ENCODE peak calls at places on chromosomes 11 and 22, in six cellular contexts. L is HEK293T, Z is K562, B is A549, T is GM12878, O is HepG2. K is an unnamed sample.

GRCh38 chr11:15688351-15688792 is 573.6 kb downstream of the INSC start:
- DNase-seq in Z (no peak), L (no peak), O (no peak), B (no peak), T (no peak), K (peak)

GRCh38 chr11:82845336-82846036 is 54.7 kb downstream of the PRCP start:
- DNase-seq in Z (no peak), L (no peak), B (no peak), T (no peak), O (no peak), K (no peak)

GRCh38 chr11:69297926-69298777 is 4.2 kb downstream of the MYEOV start:
- DNase-seq in O (peak), L (no peak), B (peak), Z (peak), T (peak), K (peak)

GRCh38 chr11:12077535-12078280 is 32.7 kb upstream of the MICAL2 start:
- DNase-seq in Z (no peak), L (no peak), B (no peak), O (no peak), T (no peak), K (peak)

GRCh38 chr11:36078686-36079055 is 134.8 kb downstream of the LDLRAD3 start:
- DNase-seq in L (no peak), Z (no peak), T (no peak), O (no peak), B (no peak), K (no peak)

GRCh38 chr22:31243339-31244043 is 31.4 kb downstream of the LIMK2 start:
- DNase-seq in T (no peak), O (no peak), Z (no peak), L (no peak), B (no peak), K (no peak)

GRCh38 chr11:67780056-67780455 is 105.6 kb upstream of the ALDH3B2 start:
- DNase-seq in O (no peak), L (no peak), Z (no peak), T (no peak), B (no peak), K (no peak)

GRCh38 chr11:60869451-60869825 is 2.1 kb downstream of the ZP1 start:
- DNase-seq in B (no peak), Z (no peak), O (no peak), L (no peak), T (no peak), K (no peak)

GRCh38 chr11:6681949-6682348 is 1.2 kb downstream of the MRPL17 start:
- DNase-seq in L (no peak), B (no peak), O (no peak), Z (peak), T (no peak), K (peak)

GRCh38 chr22:40679249-40679963 is at the start of gene MCHR1:
- DNase-seq in Z (peak), L (no peak), B (no peak), T (no peak), O (no peak), K (peak)

GRCh38 chr11:71305451-71306125 is 53.2 kb upstream of the SHANK2 start:
- DNase-seq in L (no peak), B (no peak), T (no peak), Z (no peak), O (no peak), K (no peak)

GRCh38 chr11:90453525-90453924 is 230.7 kb upstream of the CHORDC1 start:
- DNase-seq in T (no peak), Z (no peak), L (no peak), O (no peak), B (no peak), K (no peak)

GRCh38 chr11:5043385-5043784 is 2.9 kb upstream of the OR52J3 start:
- DNase-seq in L (no peak), T (no peak), Z (no peak), B (no peak), O (no peak), K (peak)

GRCh38 chr11:116249561-116249960 is 523.2 kb downstream of the BUD13 start:
- DNase-seq in O (no peak), T (no peak), Z (no peak), L (no peak), B (no peak), K (no peak)

GRCh38 chr22:33467718-33468117 is 409.5 kb upstream of the SYN3 start:
- DNase-seq in L (no peak), Z (no peak), B (no peak), T (no peak), O (no peak), K (no peak)

GRCh38 chr11:125663910-125664309 is 16.7 kb downstream of the ACRV1 start:
- DNase-seq in Z (no peak), B (no peak), L (no peak), T (no peak), O (no peak), K (no peak)

GRCh38 chr22:19680911-19681862 is 33.1 kb upstream of the SEPTIN5 start:
- DNase-seq in L (no peak), B (no peak), T (no peak), Z (no peak), O (no peak), K (no peak)

GRCh38 chr11:19164230-19164855 is 37.4 kb downstream of the CSRP3 start:
- DNase-seq in L (no peak), T (no peak), Z (no peak), B (no peak), O (no peak), K (no peak)

GRCh38 chr11:43129329-43129728 is 182.5 kb upstream of the API5 start:
- DNase-seq in O (no peak), B (no peak), L (no peak), T (no peak), Z (no peak), K (no peak)

GRCh38 chr11:108664241-108664640 is 628 bp upstream of the DDX10 start:
- DNase-seq in T (no peak), L (no peak), Z (no peak), B (no peak), O (no peak), K (no peak)

GRCh38 chr11:13061294-13061990 is 52.3 kb downstream of the RASSF10 start:
- DNase-seq in O (no peak), L (no peak), Z (no peak), T (no peak), B (no peak), K (no peak)

GRCh38 chr11:67644042-67644441 is 4.5 kb upstream of the TBX10 start:
- DNase-seq in T (no peak), Z (peak), L (no peak), B (peak), O (peak), K (no peak)

GRCh38 chr11:62543680-62544444 is 2.7 kb downstream of the AHNAK start:
- DNase-seq in O (no peak), Z (no peak), B (no peak), L (no peak), T (no peak), K (no peak)

GRCh38 chr11:27934830-27935145 is 173.2 kb downstream of the KIF18A start:
- DNase-seq in Z (no peak), T (no peak), B (peak), L (no peak), O (no peak), K (peak)

GRCh38 chr22:45008853-45009751 is 703 bp downstream of the PHF21B start:
- DNase-seq in L (no peak), Z (no peak), T (no peak), B (peak), O (no peak), K (no peak)

GRCh38 chr22:39302431-39302960 is 16.9 kb downstream of the RPL3 start:
- DNase-seq in B (no peak), L (no peak), O (no peak), T (no peak), Z (no peak), K (no peak)

GRCh38 chr22:24026056-24026455 is 15.0 kb downstream of the CABIN1 start:
- DNase-seq in B (no peak), T (no peak), L (no peak), Z (no peak), O (no peak), K (no peak)

GRCh38 chr11:11985016-11985715 is 23.3 kb downstream of the DKK3 start:
- DNase-seq in O (no peak), Z (no peak), B (no peak), L (no peak), T (no peak), K (peak)

GRCh38 chr11:119099707-119100106 is 1.9 kb downstream of the DPAGT1 start:
- DNase-seq in O (no peak), B (no peak), T (no peak), L (no peak), Z (no peak), K (no peak)

GRCh38 chr11:119100246-119100959 is 1.2 kb downstream of the DPAGT1 start:
- DNase-seq in L (no peak), O (peak), B (peak), Z (no peak), T (no peak), K (peak)

GRCh38 chr11:119101759-119102423 is at the start of gene DPAGT1:
- DNase-seq in Z (peak), B (peak), T (peak), L (peak), O (peak), K (peak)

GRCh38 chr11:119100960-119101349 is 698 bp downstream of the DPAGT1 start:
- DNase-seq in O (no peak), L (no peak), B (no peak), T (no peak), Z (no peak), K (no peak)

GRCh38 chr11:119101367-119101758 is 290 bp downstream of the DPAGT1 start:
- DNase-seq in T (no peak), Z (peak), L (no peak), B (no peak), O (peak), K (no peak)
- TF ChIP-seq BHLHE40 in T (no peak), Z (no peak), L (no peak), B (no peak), O (no peak), K (no peak)

GRCh38 chr22:28438183-28438778 is 241.4 kb downstream of the TTC28 start:
- DNase-seq in L (no peak), T (no peak), Z (no peak), O (no peak), B (no peak), K (no peak)

GRCh38 chr22:28442264-28442950 is 237.2 kb downstream of the TTC28 start:
- DNase-seq in O (peak), Z (peak), L (peak), B (no peak), T (no peak), K (peak)

GRCh38 chr22:28441720-28442263 is 237.8 kb downstream of the TTC28 start:
- DNase-seq in T (no peak), B (no peak), O (peak), L (no peak), Z (no peak), K (no peak)

GRCh38 chr22:28442951-28443876 is 236.4 kb downstream of the TTC28 start:
- DNase-seq in O (peak), B (no peak), L (peak), Z (peak), T (no peak), K (peak)

GRCh38 chr22:28440517-28441366 is 238.9 kb downstream of the TTC28 start:
- DNase-seq in O (no peak), Z (no peak), B (no peak), L (no peak), T (no peak), K (peak)
- TF ChIP-seq BHLHE40 in O (no peak), Z (no peak), B (no peak), L (no peak), T (no peak), K (peak)

DNA sequence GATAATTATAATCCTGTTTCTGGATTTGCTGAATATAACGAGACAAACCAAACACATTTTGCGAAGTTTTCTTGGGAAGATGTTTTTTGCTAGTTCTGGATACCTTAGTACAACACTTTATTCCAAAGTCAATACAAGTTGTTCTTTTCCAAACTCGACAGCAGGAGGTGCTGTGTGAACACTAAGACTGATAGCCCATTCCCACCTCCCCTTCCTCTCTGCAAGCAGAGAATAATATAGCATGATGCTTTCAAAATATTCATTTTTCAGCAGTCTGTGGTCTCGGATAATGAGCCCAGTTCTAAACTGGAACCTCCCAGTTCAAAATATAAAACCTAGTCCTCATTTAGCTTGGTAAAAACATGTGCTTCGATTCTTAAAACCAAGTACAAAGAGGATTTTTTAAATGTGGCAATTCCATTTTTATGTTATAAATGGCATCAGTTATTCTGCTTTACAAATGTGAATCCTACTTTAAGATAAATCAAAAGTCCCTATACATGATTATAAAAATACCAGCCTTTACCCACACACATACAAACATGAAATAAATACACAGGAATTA is 129.1 kb downstream of the DCDC1 start:
- DNase-seq in L (peak), Z (peak), O (peak), T (no peak), B (peak), K (peak)
- TF ChIP-seq BHLHE40 in L (no peak), Z (no peak), O (no peak), T (no peak), B (no peak), K (no peak)

DNA sequence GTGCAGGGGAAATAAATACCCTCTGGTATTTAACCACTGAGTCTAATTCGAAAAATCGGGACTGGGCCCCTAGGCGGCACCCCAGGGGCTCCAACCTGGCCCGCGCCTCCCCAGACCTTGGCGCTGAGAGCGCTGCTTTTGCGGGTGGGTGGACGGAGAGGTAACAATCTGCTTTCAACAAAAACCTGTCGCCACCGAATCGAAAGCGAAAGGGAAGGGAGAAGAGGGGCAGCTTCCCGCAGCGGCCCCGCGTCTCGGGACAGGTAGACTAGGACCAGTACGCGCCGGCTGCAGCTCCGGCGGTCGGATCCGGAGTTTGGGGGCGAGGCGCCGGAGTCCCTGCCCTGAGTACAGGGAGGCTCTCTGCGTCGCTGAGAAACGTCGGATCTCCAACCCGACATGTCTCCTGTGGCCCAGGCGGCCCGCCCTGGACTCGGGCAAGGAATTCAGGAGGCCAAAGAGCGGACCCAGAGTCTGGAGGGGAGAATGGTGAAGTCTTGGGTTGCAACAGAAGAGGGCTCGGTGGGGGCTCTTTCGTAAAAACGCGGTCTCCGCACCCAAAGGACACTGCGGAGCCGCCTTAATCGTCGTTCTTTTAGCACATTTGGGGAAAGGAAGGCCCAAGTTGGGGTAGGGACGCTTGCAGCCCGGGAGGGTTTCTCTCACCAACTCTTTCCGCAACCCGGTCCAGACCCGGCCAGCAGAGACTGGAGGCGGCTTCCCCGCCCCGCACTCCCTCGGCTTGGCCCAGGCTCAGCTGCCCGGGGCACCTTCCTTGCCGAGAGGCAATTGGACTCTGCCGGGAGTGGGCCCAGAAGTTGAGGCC is 4.1 kb downstream of the ALX4 start:
- DNase-seq in B (no peak), O (no peak), T (no peak), L (no peak), Z (no peak), K (no peak)
- TF ChIP-seq BHLHE40 in B (no peak), O (no peak), T (no peak), L (no peak), Z (no peak), K (no peak)

DNA sequence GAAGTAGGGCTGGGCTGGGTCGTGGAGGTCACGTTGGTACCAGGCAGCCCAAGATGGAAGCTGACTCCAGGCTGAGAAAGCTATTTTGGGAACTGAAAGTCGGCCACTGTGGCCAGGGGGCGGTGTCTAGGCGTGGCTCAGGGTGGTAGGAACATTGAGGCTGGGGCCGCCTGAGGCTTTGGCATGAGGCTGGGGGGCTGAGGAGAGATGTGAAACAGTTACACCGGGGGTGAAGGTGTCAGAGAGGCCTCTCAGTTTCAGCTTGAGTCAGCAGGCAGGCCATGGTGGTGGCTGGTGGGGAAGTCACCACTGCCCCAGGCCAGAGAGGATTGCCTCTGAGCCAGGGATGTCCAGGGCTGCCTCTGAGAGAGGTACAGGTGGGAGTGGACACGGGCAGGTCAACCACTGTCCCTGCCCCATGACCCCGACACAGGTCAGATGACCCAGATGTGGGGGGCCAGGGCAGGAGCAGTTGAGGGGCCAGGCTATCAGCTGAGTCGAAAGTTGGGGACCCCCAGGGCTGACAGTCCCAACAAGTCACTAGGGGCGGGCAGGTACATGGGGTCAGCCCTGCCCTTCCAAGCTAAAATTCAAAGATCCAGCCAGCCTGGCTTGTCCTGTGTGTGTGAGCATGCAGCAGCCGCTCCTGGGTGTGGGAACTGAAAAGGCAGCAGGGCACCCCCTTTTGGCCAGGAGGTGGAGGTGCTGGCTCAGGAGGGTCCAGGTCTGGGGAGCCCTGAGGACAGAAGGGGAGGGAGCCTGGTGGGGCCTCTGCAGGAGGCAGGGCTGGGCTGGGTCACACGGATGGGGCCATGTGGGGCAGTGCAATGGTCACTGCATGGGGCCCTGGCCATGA is 7.2 kb downstream of the KCNK7 start:
- DNase-seq in Z (peak), T (peak), O (peak), B (peak), L (peak), K (peak)
- TF ChIP-seq BHLHE40 in Z (peak), T (peak), O (no peak), B (no peak), L (no peak), K (no peak)

DNA sequence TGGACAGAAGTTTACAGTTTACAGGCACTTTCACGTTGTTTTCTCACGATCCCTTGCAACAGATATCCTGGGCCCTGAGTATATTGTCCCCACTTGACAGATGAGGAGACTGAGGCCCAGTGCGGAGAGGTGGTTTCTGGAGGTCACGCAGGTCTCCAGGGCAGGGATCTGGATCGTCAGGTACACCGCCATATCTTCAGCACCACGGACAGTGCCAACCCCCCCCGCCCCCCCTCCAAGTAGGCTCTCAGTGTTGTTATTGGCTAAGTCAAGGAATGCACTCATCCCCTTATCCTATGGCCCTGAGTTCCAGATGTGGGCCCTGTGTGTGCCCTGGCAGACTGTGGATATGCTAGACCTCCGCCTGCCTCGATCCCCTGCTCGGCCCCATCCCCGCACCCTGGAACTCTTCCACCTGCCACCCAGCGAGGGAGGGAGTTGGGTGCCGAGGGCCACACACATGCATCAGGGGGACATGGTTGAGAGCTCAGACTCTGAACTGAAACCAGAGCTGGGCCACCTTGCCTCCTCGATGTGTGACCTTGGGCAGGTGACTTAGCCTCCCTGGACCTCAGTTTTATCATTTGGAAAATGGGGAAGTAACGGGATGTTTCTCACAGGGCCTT is 37.5 kb downstream of the MPPED1 start:
- DNase-seq in T (no peak), B (peak), O (no peak), Z (peak), L (peak), K (no peak)
- TF ChIP-seq BHLHE40 in T (no peak), B (no peak), O (no peak), Z (no peak), L (no peak), K (no peak)

DNA sequence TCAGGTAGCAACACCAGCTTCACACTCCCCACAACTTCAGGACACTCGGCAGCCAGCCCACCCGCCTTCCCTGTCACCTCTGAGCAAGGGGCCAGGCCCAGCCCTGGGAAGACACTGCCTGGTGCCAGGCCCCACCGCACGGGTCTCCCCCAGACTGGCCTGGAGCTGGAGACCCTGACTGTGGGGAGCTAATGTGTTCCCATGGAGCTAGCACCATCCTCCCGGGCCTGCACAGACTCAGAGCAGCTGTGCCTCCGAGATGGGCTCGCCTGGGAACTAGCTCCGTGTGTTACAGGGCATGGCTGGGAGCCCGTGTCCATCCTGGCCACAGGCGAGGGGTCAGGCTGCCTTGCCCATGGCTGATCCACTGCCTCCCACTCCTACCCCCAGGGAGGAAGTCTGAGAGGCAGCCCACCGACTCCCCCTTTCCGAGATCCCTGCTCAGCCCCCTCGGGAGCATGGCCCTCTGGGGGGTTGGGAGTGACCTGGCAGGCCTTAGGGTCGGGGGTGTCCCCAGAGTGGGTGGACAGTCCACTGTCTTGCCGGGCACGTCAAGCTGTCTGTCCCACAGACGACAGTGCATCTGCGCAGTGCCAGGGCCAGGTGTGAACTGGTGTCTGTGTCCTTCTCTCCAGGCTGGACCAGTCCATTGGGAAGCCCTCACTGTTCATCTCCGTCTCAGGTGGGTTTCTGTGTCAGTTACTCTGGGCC is 76.7 kb upstream of the KCNQ1OT1 start:
- DNase-seq in B (no peak), O (no peak), L (no peak), Z (no peak), T (no peak), K (no peak)
- TF ChIP-seq BHLHE40 in B (no peak), O (no peak), L (no peak), Z (no peak), T (no peak), K (no peak)

K was measured in IMR-90.